ENCODE peak calls at places on chromosomes 5 and 9, in six cellular contexts. A, P, M, W, D and Y are unnamed samples.

GRCh38 chr5:151958111-151958510 is 33.5 kb upstream of the GLRA1 start:
- DNase-seq in A (no peak), P (no peak), M (no peak), W (no peak), D (no peak), Y (no peak)

GRCh38 chr9:98127226-98127625 is 8.2 kb upstream of the TRIM14 start:
- DNase-seq in A (no peak), P (no peak), M (no peak), W (no peak), D (no peak), Y (no peak)

GRCh38 chr5:502325-503079 is 21.7 kb downstream of the SLC9A3 start:
- DNase-seq in A (no peak), P (no peak), M (no peak), W (no peak), D (no peak), Y (no peak)

GRCh38 chr9:73270967-73271722 is 119.5 kb downstream of the ANXA1 start:
- DNase-seq in A (peak), P (no peak), M (peak), W (peak), D (peak), Y (no peak)

GRCh38 chr9:91182429-91182828 is 179.3 kb downstream of the AUH start:
- DNase-seq in A (peak), P (no peak), M (no peak), W (peak), D (peak), Y (no peak)

GRCh38 chr5:144484124-144484897 is 313.6 kb downstream of the KCTD16 start:
- DNase-seq in A (no peak), P (no peak), M (no peak), W (no peak), D (peak), Y (no peak)

GRCh38 chr9:120767451-120767850 is 25.8 kb downstream of the FBXW2 start:
- DNase-seq in A (no peak), P (no peak), M (no peak), W (peak), D (no peak), Y (no peak)

GRCh38 chr9:94168203-94169000 is 84.1 kb downstream of the PTPDC1 start:
- DNase-seq in A (no peak), P (no peak), M (no peak), W (no peak), D (no peak), Y (no peak)

GRCh38 chr9:73573235-73573634 is 421.6 kb downstream of the ANXA1 start:
- DNase-seq in A (no peak), P (no peak), M (no peak), W (no peak), D (no peak), Y (no peak)

GRCh38 chr9:33024126-33024965 is 727 bp upstream of the DNAJA1 start:
- DNase-seq in A (no peak), P (peak), M (no peak), W (peak), D (peak), Y (no peak)

GRCh38 chr9:18585996-18586395 is 112.0 kb downstream of the ADAMTSL1 start:
- DNase-seq in A (no peak), P (no peak), M (no peak), W (no peak), D (no peak), Y (no peak)

GRCh38 chr5:135108992-135109391 is 75.0 kb upstream of the PITX1 start:
- DNase-seq in A (no peak), P (no peak), M (no peak), W (no peak), D (no peak), Y (no peak)

GRCh38 chr5:58887721-58888409 is 305.0 kb downstream of the RAB3C start:
- DNase-seq in A (no peak), P (no peak), M (peak), W (no peak), D (no peak), Y (no peak)

GRCh38 chr5:5380298-5380697 is 42.2 kb upstream of the ICE1 start:
- DNase-seq in A (no peak), P (peak), M (peak), W (no peak), D (no peak), Y (peak)